ENCODE peak calls at places on chromosomes 12 and 14, in six cellular contexts. One of them, this sample, is unnamed.

GRCh38 chr12:79927772-79928474 is 7.0 kb downstream of the PPP1R12A start:
- DNase-seq in HCT116: no peak
- DNase-seq in spleen: no peak
- DNase-seq in SK-N-SH: no peak
- DNase-seq in GM23338: no peak
- DNase-seq in GM12878: peak
- DNase-seq in this sample: no peak

GRCh38 chr12:27982380-27982779 is 9.8 kb upstream of the PTHLH start:
- DNase-seq in GM12878: no peak
- DNase-seq in spleen: no peak
- DNase-seq in SK-N-SH: no peak
- DNase-seq in GM23338: no peak
- DNase-seq in HCT116: no peak
- DNase-seq in this sample: no peak

GRCh38 chr12:57898308-57898970 is 42.9 kb upstream of the ATP23 start:
- DNase-seq in HCT116: no peak
- DNase-seq in SK-N-SH: no peak
- DNase-seq in GM12878: peak
- DNase-seq in GM23338: no peak
- DNase-seq in spleen: no peak
- DNase-seq in this sample: no peak

GRCh38 chr12:106022568-106023012 is 116.2 kb downstream of the NUAK1 start:
- DNase-seq in GM23338: no peak
- DNase-seq in HCT116: no peak
- DNase-seq in spleen: no peak
- DNase-seq in GM12878: no peak
- DNase-seq in SK-N-SH: no peak
- DNase-seq in this sample: no peak

GRCh38 chr14:27040552-27040951 is 442.7 kb upstream of the NOVA1 start:
- DNase-seq in GM12878: no peak
- DNase-seq in spleen: no peak
- DNase-seq in SK-N-SH: no peak
- DNase-seq in HCT116: no peak
- DNase-seq in GM23338: no peak
- DNase-seq in this sample: no peak

GRCh38 chr12:123055281-123055766 is 74.8 kb downstream of the ARL6IP4 start:
- DNase-seq in GM12878: no peak
- DNase-seq in spleen: peak
- DNase-seq in HCT116: no peak
- DNase-seq in SK-N-SH: no peak
- DNase-seq in GM23338: no peak
- DNase-seq in this sample: no peak

GRCh38 chr12:64665506-64665905 is 55.2 kb downstream of the RASSF3 start:
- DNase-seq in GM12878: peak
- DNase-seq in HCT116: no peak
- DNase-seq in GM23338: peak
- DNase-seq in spleen: no peak
- DNase-seq in SK-N-SH: no peak
- DNase-seq in this sample: no peak

GRCh38 chr14:52356025-52356424 is 41.9 kb downstream of the PTGER2 start:
- DNase-seq in GM12878: no peak
- DNase-seq in GM23338: no peak
- DNase-seq in HCT116: no peak
- DNase-seq in spleen: no peak
- DNase-seq in SK-N-SH: no peak
- DNase-seq in this sample: no peak

GRCh38 chr12:111066744-111067437 is 146.5 kb upstream of the MYL2 start:
- DNase-seq in SK-N-SH: no peak
- DNase-seq in HCT116: peak
- DNase-seq in GM23338: peak
- DNase-seq in GM12878: no peak
- DNase-seq in spleen: peak
- DNase-seq in this sample: no peak

GRCh38 chr12:131104464-131105350 is 151.0 kb downstream of the ADGRD1 start:
- DNase-seq in GM12878: no peak
- DNase-seq in spleen: peak
- DNase-seq in GM23338: peak
- DNase-seq in SK-N-SH: peak
- DNase-seq in HCT116: peak
- DNase-seq in this sample: peak

GRCh38 chr12:26629864-26630263 is 203.1 kb downstream of the ITPR2 start:
- DNase-seq in SK-N-SH: no peak
- DNase-seq in HCT116: no peak
- DNase-seq in GM23338: no peak
- DNase-seq in GM12878: no peak
- DNase-seq in spleen: no peak
- DNase-seq in this sample: no peak

GRCh38 chr14:20331048-20331613 is 1.9 kb downstream of the CCNB1IP1 start:
- DNase-seq in GM23338: no peak
- DNase-seq in SK-N-SH: no peak
- DNase-seq in GM12878: no peak
- DNase-seq in spleen: no peak
- DNase-seq in HCT116: no peak
- DNase-seq in this sample: no peak
- TF ChIP-seq CTCF in GM23338: no peak
- TF ChIP-seq CTCF in SK-N-SH: no peak
- TF ChIP-seq CTCF in GM12878: no peak
- TF ChIP-seq CTCF in spleen: no peak
- TF ChIP-seq CTCF in HCT116: no peak
- TF ChIP-seq CTCF in this sample: no peak

DNA sequence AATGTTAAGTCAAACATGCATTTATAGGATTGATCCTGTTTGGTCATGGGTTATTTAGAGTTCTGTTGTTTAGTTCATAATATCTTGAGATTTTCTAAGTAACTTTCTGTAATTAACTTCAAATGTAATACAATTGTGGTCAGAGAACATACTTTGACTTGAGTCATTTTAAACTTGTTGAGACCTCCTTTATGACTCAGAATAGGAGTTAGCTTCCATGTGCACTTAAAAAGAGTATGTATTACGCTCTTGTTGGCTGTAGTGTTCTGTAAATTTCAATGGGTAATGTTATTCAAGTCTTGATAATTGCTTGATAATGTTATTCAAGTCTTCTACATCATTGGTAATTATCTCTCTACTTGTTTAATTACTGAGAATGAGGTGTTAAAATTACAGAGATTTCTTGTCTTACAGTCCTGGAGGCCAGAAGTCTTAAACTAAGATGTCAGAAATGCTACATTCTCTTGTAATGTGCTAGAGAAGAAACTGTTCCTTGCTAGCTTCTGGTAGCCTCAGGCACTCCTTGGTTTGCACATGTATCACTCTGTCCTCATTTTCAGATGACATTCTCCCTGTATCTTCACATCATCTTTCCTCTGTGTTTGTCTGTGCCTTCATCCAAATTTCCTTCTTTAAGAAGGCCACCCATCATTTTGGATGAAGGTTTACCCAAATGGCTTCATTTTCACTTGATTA is 197.3 kb downstream of the TMTC3 start:
- DNase-seq in spleen: no peak
- DNase-seq in GM12878: no peak
- DNase-seq in SK-N-SH: no peak
- DNase-seq in GM23338: no peak
- DNase-seq in HCT116: peak
- DNase-seq in this sample: no peak
- H3K4me3 ChIP-seq in spleen: no peak
- H3K4me3 ChIP-seq in GM12878: no peak
- H3K4me3 ChIP-seq in SK-N-SH: no peak
- H3K4me3 ChIP-seq in GM23338: no peak
- H3K4me3 ChIP-seq in HCT116: no peak
- H3K4me3 ChIP-seq in this sample: no peak

GRCh38 chr12:89709994-89710872 is 1.6 kb upstream of the ATP2B1 start:
- DNase-seq in HCT116: no peak
- DNase-seq in GM23338: peak
- DNase-seq in GM12878: no peak
- DNase-seq in SK-N-SH: no peak
- DNase-seq in spleen: no peak
- DNase-seq in this sample: peak

GRCh38 chr12:89707623-89707991 is 1.0 kb downstream of the ATP2B1 start:
- DNase-seq in GM23338: peak
- DNase-seq in GM12878: no peak
- DNase-seq in SK-N-SH: peak
- DNase-seq in spleen: peak
- DNase-seq in HCT116: no peak
- DNase-seq in this sample: no peak

GRCh38 chr12:89707992-89708792 is 446 bp downstream of the ATP2B1 start:
- DNase-seq in spleen: peak
- DNase-seq in HCT116: no peak
- DNase-seq in GM12878: no peak
- DNase-seq in SK-N-SH: peak
- DNase-seq in GM23338: peak
- DNase-seq in this sample: peak

GRCh38 chr12:89709157-89709993 is 737 bp upstream of the ATP2B1 start:
- DNase-seq in GM23338: peak
- DNase-seq in GM12878: peak
- DNase-seq in HCT116: peak
- DNase-seq in spleen: peak
- DNase-seq in SK-N-SH: peak
- DNase-seq in this sample: peak

DNA sequence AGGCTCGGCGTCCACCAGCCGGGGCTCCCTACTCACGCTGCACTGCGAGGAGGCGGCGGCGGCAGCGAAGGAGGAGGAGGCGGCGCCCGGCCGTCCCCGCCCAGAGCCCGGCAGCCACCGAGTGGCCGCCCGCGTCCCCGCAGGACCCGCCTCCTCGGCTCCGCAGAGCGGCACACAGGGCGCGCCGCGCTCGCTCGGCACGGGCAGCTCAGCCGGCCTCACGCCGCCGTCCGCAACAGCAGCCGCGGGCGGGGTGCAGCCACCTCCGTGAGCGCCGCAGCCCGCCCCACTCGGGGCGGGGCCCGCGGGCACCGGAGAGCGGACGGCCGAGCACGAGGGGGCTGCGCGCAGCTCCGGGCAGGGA is at the start of gene ATP2B1:
- DNase-seq in GM12878: peak
- DNase-seq in SK-N-SH: peak
- DNase-seq in spleen: peak
- DNase-seq in HCT116: peak
- DNase-seq in GM23338: peak
- DNase-seq in this sample: peak
- TF ChIP-seq POLR2AphosphoS5 in GM12878: peak
- TF ChIP-seq POLR2AphosphoS5 in SK-N-SH: peak
- TF ChIP-seq POLR2AphosphoS5 in spleen: peak
- TF ChIP-seq POLR2AphosphoS5 in HCT116: peak
- TF ChIP-seq POLR2AphosphoS5 in GM23338: peak
- TF ChIP-seq POLR2AphosphoS5 in this sample: peak

DNA sequence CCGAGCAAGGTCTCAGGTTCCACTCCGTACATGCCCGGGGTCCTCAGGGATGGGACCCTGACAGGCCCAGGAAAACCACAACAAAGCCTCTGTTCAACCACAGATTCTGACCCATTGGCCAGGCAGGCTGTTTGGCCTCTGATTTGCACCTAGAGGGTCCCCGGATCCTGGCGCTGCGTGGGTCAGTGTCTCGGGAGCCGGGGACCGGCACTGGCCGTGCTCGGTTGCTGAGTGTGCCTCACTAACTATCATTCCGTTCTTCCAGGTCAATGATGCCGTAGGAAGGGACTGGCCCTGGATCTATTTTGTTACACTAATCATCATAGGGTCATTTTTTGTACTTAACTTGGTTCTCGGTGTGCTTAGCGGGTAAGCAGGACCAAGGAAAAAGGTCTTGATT is 290.2 kb upstream of the FKBP4 start:
- DNase-seq in spleen: no peak
- DNase-seq in HCT116: no peak
- DNase-seq in GM12878: no peak
- DNase-seq in GM23338: no peak
- DNase-seq in SK-N-SH: no peak
- DNase-seq in this sample: no peak
- TF ChIP-seq CTCF in spleen: no peak
- TF ChIP-seq CTCF in HCT116: no peak
- TF ChIP-seq CTCF in GM12878: no peak
- TF ChIP-seq CTCF in GM23338: no peak
- TF ChIP-seq CTCF in SK-N-SH: no peak
- TF ChIP-seq CTCF in this sample: no peak

DNA sequence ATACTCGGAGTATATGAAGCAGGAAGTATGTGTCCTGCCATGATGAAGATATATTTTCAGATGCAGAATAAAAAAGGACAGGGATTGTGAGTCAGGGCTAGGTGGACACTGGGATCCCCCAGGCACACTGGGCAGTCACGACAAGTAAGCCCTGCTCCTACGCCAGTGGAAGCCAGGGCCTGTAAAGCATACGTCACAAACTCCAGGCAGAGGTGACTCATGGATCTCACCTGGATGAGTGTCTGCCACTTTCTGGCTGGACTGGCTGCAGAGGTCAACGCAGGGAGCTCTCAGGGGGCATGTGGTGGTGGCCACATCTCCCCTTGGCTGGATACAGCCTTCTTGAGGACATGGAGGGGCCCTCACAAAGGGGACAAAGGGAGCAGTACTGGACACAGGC is 262.3 kb downstream of the GLT1D1 start:
- DNase-seq in spleen: no peak
- DNase-seq in HCT116: no peak
- DNase-seq in SK-N-SH: no peak
- DNase-seq in GM12878: no peak
- DNase-seq in GM23338: no peak
- DNase-seq in this sample: no peak
- H3K4me3 ChIP-seq in spleen: no peak
- H3K4me3 ChIP-seq in HCT116: no peak
- H3K4me3 ChIP-seq in SK-N-SH: no peak
- H3K4me3 ChIP-seq in GM12878: no peak
- H3K4me3 ChIP-seq in GM23338: no peak
- H3K4me3 ChIP-seq in this sample: no peak

GRCh38 chr14:105419305-105420091 is at the start of gene MTA1:
- DNase-seq in HCT116: no peak
- DNase-seq in GM23338: peak
- DNase-seq in spleen: peak
- DNase-seq in GM12878: no peak
- DNase-seq in SK-N-SH: peak
- DNase-seq in this sample: no peak
- TF ChIP-seq POLR2AphosphoS5 in HCT116: peak
- TF ChIP-seq POLR2AphosphoS5 in GM23338: no peak
- TF ChIP-seq POLR2AphosphoS5 in spleen: peak
- TF ChIP-seq POLR2AphosphoS5 in GM12878: no peak
- TF ChIP-seq POLR2AphosphoS5 in SK-N-SH: peak
- TF ChIP-seq POLR2AphosphoS5 in this sample: no peak

GRCh38 chr12:66144796-66145754 is 14.5 kb upstream of the LLPH start:
- DNase-seq in GM23338: peak
- DNase-seq in SK-N-SH: peak
- DNase-seq in spleen: no peak
- DNase-seq in GM12878: no peak
- DNase-seq in HCT116: peak
- DNase-seq in this sample: no peak
- TF ChIP-seq CTCF in GM23338: peak
- TF ChIP-seq CTCF in SK-N-SH: peak
- TF ChIP-seq CTCF in spleen: peak
- TF ChIP-seq CTCF in GM12878: peak
- TF ChIP-seq CTCF in HCT116: peak
- TF ChIP-seq CTCF in this sample: peak